ENCODE peak calls at places on chromosome 19, in five cellular contexts. P, M, B, U and A are unnamed samples.

GRCh38 chr19:47609885-47610545 is 1.1 kb downstream of the BICRA start:
- DNase-seq in B (peak; percentile 76), U (peak; percentile 55), M (peak; percentile 64), P (peak; percentile 83), A (peak; percentile 47)

GRCh38 chr19:49127674-49128544 is 8.6 kb downstream of the PPFIA3 start:
- DNase-seq in U (peak; percentile 97), P (peak; percentile 97), M (peak; percentile 99), B (peak; percentile 98), A (peak; percentile 98)

GRCh38 chr19:47518139-47518538 is 3.3 kb upstream of the NAPA start:
- DNase-seq in P (peak; percentile 75), B (no peak), M (no peak), U (no peak), A (no peak)

GRCh38 chr19:35026418-35026817 is 3.9 kb upstream of the SCN1B start:
- DNase-seq in P (no peak), M (no peak), U (no peak), B (no peak), A (no peak)

GRCh38 chr19:56969726-56970125 is 129.2 kb upstream of the PEG3 start:
- DNase-seq in P (no peak), B (no peak), U (no peak), M (no peak), A (no peak)

GRCh38 chr19:33156354-33156753 is 24.4 kb downstream of the WDR88 start:
- DNase-seq in P (no peak), M (no peak), B (no peak), U (no peak), A (no peak)

GRCh38 chr19:10285393-10285792 is 1.4 kb upstream of the ICAM4 start:
- DNase-seq in P (no peak), U (no peak), B (no peak), M (no peak), A (no peak)

GRCh38 chr19:10395853-10396355 is 7.4 kb downstream of the CDC37 start:
- DNase-seq in P (no peak), M (no peak), U (no peak), B (no peak), A (no peak)

GRCh38 chr19:50794778-50795664 is 4.8 kb downstream of the ACP4 start:
- DNase-seq in B (peak; percentile 56), M (no peak), P (no peak), U (no peak), A (no peak)

DNA sequence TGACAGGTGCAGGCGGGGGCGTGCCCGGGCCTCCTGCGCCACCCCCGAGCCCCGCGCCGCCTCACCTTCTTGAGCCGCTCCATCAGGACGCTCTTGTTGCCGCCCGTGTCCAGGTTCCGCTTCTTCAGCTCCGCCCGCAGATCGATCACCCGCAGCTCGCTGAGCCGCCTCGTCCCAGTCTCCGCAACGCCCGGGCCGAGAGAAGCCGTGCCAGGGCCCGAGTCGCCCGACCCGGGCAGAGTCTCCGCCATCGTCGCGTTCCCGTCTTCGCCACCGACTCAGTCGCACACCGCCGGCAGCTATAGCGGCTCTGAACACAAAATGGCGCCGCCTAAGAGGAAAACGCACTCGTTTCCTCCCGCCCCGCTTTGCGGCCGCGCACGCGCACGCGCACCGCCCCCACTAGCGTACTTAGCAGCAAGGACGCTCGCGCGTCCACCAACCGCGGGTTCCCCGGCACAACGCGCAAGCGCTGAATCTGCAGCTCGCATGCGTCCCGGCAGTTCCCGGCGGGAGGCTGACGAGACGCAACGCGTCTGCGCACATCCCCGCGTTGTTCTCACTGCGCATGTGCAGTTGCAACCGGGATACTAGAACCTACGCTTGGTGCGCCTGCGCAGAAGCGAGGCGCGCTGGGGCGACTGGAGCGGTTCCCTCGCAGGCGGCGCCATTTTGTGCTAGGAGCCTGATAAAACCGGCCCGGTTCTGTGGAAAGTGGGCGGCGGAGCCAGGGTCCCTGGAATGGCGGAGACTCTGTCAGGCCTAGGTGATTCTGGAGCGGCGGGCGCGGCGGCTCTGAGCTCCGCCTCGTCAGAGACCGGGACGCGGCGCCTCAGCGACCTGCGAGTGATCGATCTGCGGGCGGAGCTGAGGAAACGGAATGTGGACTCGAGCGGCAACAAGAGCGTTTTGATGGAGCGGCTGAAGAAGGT is at the start of the genes SAFB and SAFB2:
- DNase-seq in B (peak; percentile 100), M (peak; percentile 99), P (peak; percentile 100), U (peak; percentile 100), A (peak; percentile 100)
- H3K4me1 ChIP-seq in B (peaks cover 57% of the 10 kb centered on the region), M (peaks cover 13% of the 10 kb centered on the region), P (no peaks in the 10 kb centered on the region), U (peaks cover 76% of the 10 kb centered on the region), A (peaks cover 42% of the 10 kb centered on the region)

DNA sequence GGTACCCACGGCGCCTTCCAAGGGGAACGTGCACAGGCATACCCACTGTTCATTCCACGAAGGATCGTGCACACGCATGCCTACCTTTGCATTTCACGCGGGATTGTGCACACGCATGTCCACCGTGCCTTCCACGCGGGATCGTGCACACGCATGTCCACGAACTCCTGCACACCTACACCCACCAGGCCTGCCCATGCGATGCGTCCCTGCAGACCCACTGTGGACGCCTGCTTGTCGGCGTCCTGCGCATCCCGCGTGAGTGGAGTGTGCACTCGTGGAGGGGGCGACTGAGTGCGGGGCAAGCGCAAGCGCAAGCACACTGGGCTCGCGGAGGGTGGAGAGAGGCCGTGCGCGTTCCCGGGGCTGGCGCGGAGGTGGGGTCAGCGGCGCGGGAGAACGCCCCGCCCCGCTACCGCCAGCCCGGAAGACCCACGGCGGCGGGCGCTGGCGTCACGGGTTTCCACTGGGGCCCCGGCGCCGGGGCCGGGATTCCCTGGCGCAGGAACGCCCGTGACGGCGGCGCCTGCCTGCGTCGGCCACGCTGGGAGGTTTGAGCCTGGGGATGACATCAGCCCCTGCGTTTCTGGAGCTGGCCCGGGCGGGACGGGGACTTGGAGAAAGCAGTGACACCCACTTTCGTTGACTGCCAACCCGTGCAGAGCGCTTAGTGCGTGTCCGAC is 18.7 kb downstream of the GADD45B start:
- DNase-seq in B (peak; percentile 89), P (peak; percentile 80), U (peak; percentile 83), M (peak; percentile 64), A (peak; percentile 91)
- H3K4me1 ChIP-seq in B (peaks cover 38% of the 10 kb centered on the region), P (no peaks in the 10 kb centered on the region), U (peaks cover 37% of the 10 kb centered on the region), M (peaks cover 22% of the 10 kb centered on the region), A (peaks cover 56% of the 10 kb centered on the region)

GRCh38 chr19:7706188-7706530 is 4.2 kb upstream of the FCER2 start:
- DNase-seq in M (no peak), B (no peak), P (no peak), U (no peak), A (no peak)

GRCh38 chr19:7709932-7710460 is 8.1 kb upstream of the FCER2 start:
- DNase-seq in U (no peak), M (no peak), P (no peak), B (no peak), A (no peak)

GRCh38 chr19:7705387-7706187 is 3.7 kb upstream of the FCER2 start:
- DNase-seq in P (peak; percentile 94), M (no peak), U (peak; percentile 32), B (peak; percentile 76), A (peak; percentile 91)

GRCh38 chr19:7706662-7707454 is 4.9 kb upstream of the FCER2 start:
- DNase-seq in U (no peak), M (no peak), B (no peak), P (no peak), A (no peak)

GRCh38 chr19:7710616-7711015 is 8.7 kb upstream of the FCER2 start:
- DNase-seq in M (no peak), P (no peak), B (no peak), U (no peak), A (no peak)
- H3K4me1 ChIP-seq in M (no peaks in the 10 kb centered on the region), P (no peaks in the 10 kb centered on the region), B (peaks cover 12% of the 10 kb centered on the region), U (no peaks in the 10 kb centered on the region), A (no peaks in the 10 kb centered on the region)

GRCh38 chr19:29155683-29156082 is 57.3 kb downstream of the UQCRFS1 start:
- DNase-seq in U (no peak), M (no peak), P (no peak), B (no peak), A (no peak)

GRCh38 chr19:29154163-29154562 is 58.8 kb downstream of the UQCRFS1 start:
- DNase-seq in B (no peak), M (no peak), U (no peak), P (no peak), A (no peak)
- H3K4me1 ChIP-seq in B (no peaks in the 10 kb centered on the region), M (no peaks in the 10 kb centered on the region), U (no peaks in the 10 kb centered on the region), P (no peaks in the 10 kb centered on the region), A (no peaks in the 10 kb centered on the region)

GRCh38 chr19:19033426-19034203 is at the start of the genes ARMC6 and SUGP2:
- DNase-seq in B (peak; percentile 94), M (peak; percentile 93), U (peak; percentile 87), P (peak; percentile 94), A (peak; percentile 88)
- H3K4me1 ChIP-seq in B (peaks cover 17% of the 10 kb centered on the region), M (peaks cover 3% of the 10 kb centered on the region), U (peaks cover 38% of the 10 kb centered on the region), P (no peaks in the 10 kb centered on the region), A (peaks cover 14% of the 10 kb centered on the region)

GRCh38 chr19:18667531-18668251 is 15.8 kb upstream of the CRTC1 start:
- DNase-seq in B (no peak), M (no peak), U (no peak), P (no peak), A (no peak)
- H3K4me1 ChIP-seq in B (peaks cover 8% of the 10 kb centered on the region), M (no peaks in the 10 kb centered on the region), U (peaks cover 21% of the 10 kb centered on the region), P (no peaks in the 10 kb centered on the region), A (no peaks in the 10 kb centered on the region)